ENCODE peak calls at places on chromosomes 4 and X, in five cellular contexts. E is nephron progenitor cell, J is sigmoid colon, T is psoas muscle, Z is BJ. D is an unnamed sample.

GRCh38 chr4:150332086-150332485 is 249.9 kb upstream of the MAB21L2 start:
- DNase-seq in E (no peak), J (no peak), T (no peak), Z (no peak), D (no peak)

GRCh38 chr4:244471-244870 is 60.8 kb downstream of the ZNF732 start:
- DNase-seq in E (peak), J (peak), T (no peak), Z (no peak), D (no peak)

GRCh38 chrX:24190500-24191156 is 41.1 kb downstream of the ZFX start:
- DNase-seq in E (no peak), J (no peak), T (no peak), Z (no peak), D (no peak)

GRCh38 chr4:143374771-143375170 is 38.1 kb downstream of the GAB1 start:
- DNase-seq in E (no peak), J (no peak), T (no peak), Z (no peak), D (no peak)

GRCh38 chr4:28948501-28948900 is 1771.7 kb upstream of the PCDH7 start:
- DNase-seq in E (no peak), J (no peak), T (no peak), Z (no peak), D (no peak)

GRCh38 chr4:42654606-42655005 is 2.3 kb downstream of the ATP8A1 start:
- DNase-seq in E (no peak), J (no peak), T (no peak), Z (peak), D (no peak)

GRCh38 chr4:109078724-109079123 is 223.7 kb downstream of the COL25A1 start:
- DNase-seq in E (no peak), J (no peak), T (no peak), Z (peak), D (no peak)

GRCh38 chr4:82774711-82775171 is 23.9 kb downstream of the SCD5 start:
- DNase-seq in E (peak), J (no peak), T (no peak), Z (no peak), D (no peak)

GRCh38 chr4:3630934-3631585 is 98.8 kb upstream of the LRPAP1 start:
- DNase-seq in E (no peak), J (no peak), T (no peak), Z (no peak), D (no peak)

GRCh38 chr4:7842384-7843279 is 97.0 kb downstream of the AFAP1 start:
- DNase-seq in E (no peak), J (peak), T (peak), Z (peak), D (no peak)

GRCh38 chrX:11449613-11450012 is 156.4 kb downstream of the AMELX start:
- DNase-seq in E (no peak), J (no peak), T (no peak), Z (no peak), D (no peak)

GRCh38 chrX:13898084-13898483 is 81.2 kb upstream of the GPM6B start:
- DNase-seq in E (peak), J (no peak), T (no peak), Z (no peak), D (no peak)

GRCh38 chr4:62544428-62544827 is 1344.3 kb downstream of the ADGRL3 start:
- DNase-seq in E (no peak), J (no peak), T (no peak), Z (no peak), D (no peak)

GRCh38 chrX:133305348-133305747 is 87.2 kb upstream of the TFDP3 start:
- DNase-seq in E (no peak), J (no peak), T (no peak), Z (no peak), D (no peak)

GRCh38 chr4:184838249-184839074 is 12.7 kb upstream of the ACSL1 start:
- DNase-seq in E (no peak), J (no peak), T (no peak), Z (no peak), D (no peak)

GRCh38 chrX:19794690-19795089 is 92.7 kb downstream of the SH3KBP1 start:
- DNase-seq in E (no peak), J (no peak), T (no peak), Z (no peak), D (no peak)

GRCh38 chr4:25029479-25030282 is 1.1 kb downstream of the LGI2 start:
- DNase-seq in E (no peak), J (no peak), T (no peak), Z (no peak), D (no peak)

GRCh38 chrX:46922601-46923000 is 10.4 kb downstream of the JADE3 start:
- DNase-seq in E (no peak), J (no peak), T (no peak), Z (no peak), D (no peak)

GRCh38 chr4:150173420-150173819 is 95.2 kb downstream of the DCLK2 start:
- DNase-seq in E (no peak), J (no peak), T (no peak), Z (no peak), D (no peak)

GRCh38 chr4:87939978-87940690 is 35.4 kb upstream of the SPP1 start:
- DNase-seq in E (no peak), J (no peak), T (no peak), Z (no peak), D (no peak)

GRCh38 chrX:8868906-8869305 is 67.7 kb upstream of the FAM9A start:
- DNase-seq in E (no peak), J (no peak), T (no peak), Z (no peak), D (no peak)

DNA sequence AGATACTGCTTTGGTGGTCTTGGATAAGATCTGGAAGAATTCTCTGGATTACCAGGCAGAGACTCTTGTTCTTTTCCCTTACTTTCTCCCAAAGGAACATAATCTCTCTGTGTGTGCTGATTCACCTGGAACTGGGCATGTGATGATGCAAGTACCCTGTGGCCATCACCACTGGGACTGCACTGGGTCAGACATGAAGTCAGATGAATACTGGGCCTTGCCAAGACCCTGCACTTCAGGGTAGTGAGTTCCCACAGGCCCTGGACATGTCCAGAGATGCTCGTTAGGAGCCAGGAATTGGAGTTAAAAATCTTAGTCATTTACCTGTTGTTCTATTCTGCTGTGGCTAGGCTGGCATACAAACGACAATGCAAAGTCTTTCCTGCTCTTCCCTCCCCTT is 290.1 kb upstream of the BMP3 start:
- DNase-seq in E (no peak), J (no peak), T (no peak), Z (no peak), D (no peak)
- TF ChIP-seq CTCF in E (no peak), J (no peak), T (no peak), Z (no peak), D (no peak)

DNA sequence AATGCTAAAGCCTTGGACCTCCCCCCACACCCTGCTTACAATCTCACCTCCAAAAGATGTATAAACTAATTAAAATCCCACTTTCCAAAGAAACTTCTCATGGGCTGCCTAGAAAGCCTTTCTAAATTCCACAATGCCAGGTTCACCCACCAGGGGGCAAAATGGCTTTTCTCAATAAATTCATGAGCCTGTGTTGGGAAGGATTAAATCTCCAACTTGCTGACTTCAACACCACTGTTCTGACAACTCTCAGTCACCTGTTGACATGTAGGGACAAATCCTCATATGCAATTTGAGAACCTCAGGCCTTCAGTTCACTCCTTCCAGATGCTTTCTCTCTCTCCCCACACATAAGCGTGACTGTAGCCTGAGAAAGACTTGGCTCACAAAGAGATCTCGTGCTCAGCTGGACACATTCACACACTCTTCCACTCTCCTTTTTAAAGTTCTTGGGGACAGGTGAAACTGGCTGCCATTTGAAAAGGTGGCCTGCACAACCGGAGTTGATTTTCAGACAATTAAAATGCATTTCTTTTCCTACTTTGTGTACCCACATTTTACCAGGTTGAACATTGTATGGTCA is 88.6 kb upstream of the PRPS2 start:
- DNase-seq in E (peak), J (no peak), T (no peak), Z (no peak), D (no peak)
- TF ChIP-seq CTCF in E (peak), J (no peak), T (no peak), Z (peak), D (peak)

GRCh38 chr4:17120761-17121160 is 222.3 kb upstream of the LDB2 start:
- DNase-seq in E (no peak), J (no peak), T (no peak), Z (no peak), D (no peak)

GRCh38 chr4:17126306-17126978 is 228.0 kb upstream of the LDB2 start:
- DNase-seq in E (no peak), J (no peak), T (no peak), Z (no peak), D (no peak)

GRCh38 chr4:17128268-17128667 is 229.8 kb upstream of the LDB2 start:
- DNase-seq in E (no peak), J (no peak), T (no peak), Z (peak), D (no peak)

GRCh38 chr4:17124767-17125166 is 226.3 kb upstream of the LDB2 start:
- DNase-seq in E (no peak), J (no peak), T (no peak), Z (no peak), D (no peak)
- TF ChIP-seq CTCF in E (peak), J (no peak), T (no peak), Z (no peak), D (peak)

GRCh38 chrX:3962511-3963350 is 249.3 kb upstream of the PRKX start:
- DNase-seq in E (peak), J (no peak), T (no peak), Z (no peak), D (peak)
- TF ChIP-seq CTCF in E (peak), J (peak), T (peak), Z (peak), D (peak)